ENCODE peak calls at places on chromosome 1, in ten cellular contexts. One of them, this sample, is unnamed.

GRCh38 chr1:84402060-84402459 is 3.8 kb downstream of the DNASE2B start:
- DNase-seq in IMR-90: peak; percentile 42
- DNase-seq in EL: no peak
- DNase-seq in transverse colon: no peak
- DNase-seq in AG20443: no peak
- DNase-seq in type B pancreatic cell: no peak
- DNase-seq in SHP77: no peak
- DNase-seq in activated naive CD4-positive, alpha-beta T cell: no peak
- DNase-seq in Calu3: no peak
- DNase-seq in head of caudate nucleus: no peak
- DNase-seq in this sample: no peak

GRCh38 chr1:159925713-159926066 is 383 bp upstream of the TAGLN2 start:
- DNase-seq in AG20443: peak; percentile 43
- DNase-seq in SHP77: no peak
- DNase-seq in transverse colon: no peak
- DNase-seq in activated naive CD4-positive, alpha-beta T cell: no peak
- DNase-seq in IMR-90: no peak
- DNase-seq in type B pancreatic cell: no peak
- DNase-seq in head of caudate nucleus: no peak
- DNase-seq in Calu3: peak; percentile 50
- DNase-seq in EL: no peak
- DNase-seq in this sample: no peak

GRCh38 chr1:44497422-44498170 is 92.5 kb downstream of the RNF220 start:
- DNase-seq in activated naive CD4-positive, alpha-beta T cell: no peak
- DNase-seq in EL: no peak
- DNase-seq in transverse colon: no peak
- DNase-seq in type B pancreatic cell: no peak
- DNase-seq in SHP77: no peak
- DNase-seq in head of caudate nucleus: no peak
- DNase-seq in AG20443: no peak
- DNase-seq in Calu3: no peak
- DNase-seq in IMR-90: no peak
- DNase-seq in this sample: no peak

GRCh38 chr1:42971848-42972291 is 13.2 kb upstream of the SLC2A1 start:
- DNase-seq in transverse colon: peak; percentile 76
- DNase-seq in IMR-90: peak; percentile 94
- DNase-seq in SHP77: no peak
- DNase-seq in AG20443: peak; percentile 89
- DNase-seq in type B pancreatic cell: no peak
- DNase-seq in EL: peak; percentile 93
- DNase-seq in activated naive CD4-positive, alpha-beta T cell: no peak
- DNase-seq in Calu3: no peak
- DNase-seq in head of caudate nucleus: no peak
- DNase-seq in this sample: no peak

GRCh38 chr1:203351037-203351625 is at the start of gene FMOD:
- DNase-seq in EL: peak; percentile 25
- DNase-seq in AG20443: peak; percentile 87
- DNase-seq in head of caudate nucleus: no peak
- DNase-seq in type B pancreatic cell: no peak
- DNase-seq in IMR-90: peak; percentile 46
- DNase-seq in Calu3: peak; percentile 13
- DNase-seq in SHP77: no peak
- DNase-seq in activated naive CD4-positive, alpha-beta T cell: no peak
- DNase-seq in transverse colon: peak; percentile 62
- DNase-seq in this sample: no peak

GRCh38 chr1:7046314-7046713 is 261.1 kb downstream of the CAMTA1 start:
- DNase-seq in EL: peak; percentile 73
- DNase-seq in SHP77: peak; percentile 8
- DNase-seq in transverse colon: no peak
- DNase-seq in head of caudate nucleus: no peak
- DNase-seq in type B pancreatic cell: no peak
- DNase-seq in AG20443: peak; percentile 70
- DNase-seq in activated naive CD4-positive, alpha-beta T cell: no peak
- DNase-seq in Calu3: peak; percentile 34
- DNase-seq in IMR-90: peak; percentile 77
- DNase-seq in this sample: peak; percentile 8

GRCh38 chr1:58157281-58157680 is 389.2 kb downstream of the OMA1 start:
- DNase-seq in Calu3: no peak
- DNase-seq in activated naive CD4-positive, alpha-beta T cell: no peak
- DNase-seq in EL: no peak
- DNase-seq in AG20443: no peak
- DNase-seq in type B pancreatic cell: no peak
- DNase-seq in head of caudate nucleus: no peak
- DNase-seq in IMR-90: no peak
- DNase-seq in transverse colon: no peak
- DNase-seq in SHP77: no peak
- DNase-seq in this sample: no peak

GRCh38 chr1:41728403-41729202 is 190.1 kb downstream of the HIVEP3 start:
- DNase-seq in EL: no peak
- DNase-seq in activated naive CD4-positive, alpha-beta T cell: no peak
- DNase-seq in transverse colon: peak; percentile 55
- DNase-seq in AG20443: no peak
- DNase-seq in type B pancreatic cell: no peak
- DNase-seq in Calu3: no peak
- DNase-seq in IMR-90: no peak
- DNase-seq in SHP77: no peak
- DNase-seq in head of caudate nucleus: no peak
- DNase-seq in this sample: no peak

GRCh38 chr1:115692224-115692623 is 50.5 kb downstream of the VANGL1 start:
- DNase-seq in Calu3: no peak
- DNase-seq in head of caudate nucleus: no peak
- DNase-seq in type B pancreatic cell: no peak
- DNase-seq in AG20443: no peak
- DNase-seq in transverse colon: no peak
- DNase-seq in EL: no peak
- DNase-seq in activated naive CD4-positive, alpha-beta T cell: no peak
- DNase-seq in IMR-90: no peak
- DNase-seq in SHP77: no peak
- DNase-seq in this sample: no peak

GRCh38 chr1:23019851-23020625 is 770 bp downstream of the KDM1A start:
- DNase-seq in activated naive CD4-positive, alpha-beta T cell: peak; percentile 20
- DNase-seq in AG20443: peak; percentile 48
- DNase-seq in SHP77: peak; percentile 21
- DNase-seq in transverse colon: peak; percentile 20
- DNase-seq in Calu3: peak; percentile 24
- DNase-seq in EL: peak; percentile 45
- DNase-seq in head of caudate nucleus: no peak
- DNase-seq in IMR-90: peak; percentile 40
- DNase-seq in type B pancreatic cell: peak; percentile 72
- DNase-seq in this sample: no peak

This sample was measured in hypothalamus.